ENCODE peak calls at places on chromosomes 2 and 18, in nine cellular contexts. One of them, this sample, is unnamed.

GRCh38 chr2:3034856-3035255 is 342.8 kb downstream of the EIPR1 start:
- DNase-seq in naive thymus-derived CD4-positive, alpha-beta T cell: no peak
- DNase-seq in fibroblast of lung: no peak
- DNase-seq in mucosa of descending colon: no peak
- DNase-seq in HFFc6: no peak
- DNase-seq in GM12865: no peak
- DNase-seq in astrocyte: no peak
- DNase-seq in activated T-cell treated with anti-CD3 and anti-CD28 coated beads, Interleukin-2, amount 50 U/mL, for 1 hour: no peak
- DNase-seq in Kasumi-1: no peak
- DNase-seq in this sample: no peak

GRCh38 chr2:7014201-7014640 is 97.0 kb downstream of the RNF144A start:
- DNase-seq in naive thymus-derived CD4-positive, alpha-beta T cell: peak; percentile 37
- DNase-seq in fibroblast of lung: no peak
- DNase-seq in mucosa of descending colon: peak; percentile 41
- DNase-seq in HFFc6: no peak
- DNase-seq in GM12865: peak; percentile 25
- DNase-seq in astrocyte: peak; percentile 75
- DNase-seq in activated T-cell treated with anti-CD3 and anti-CD28 coated beads, Interleukin-2, amount 50 U/mL, for 1 hour: no peak
- DNase-seq in Kasumi-1: peak; percentile 43
- DNase-seq in this sample: peak; percentile 23

GRCh38 chr18:64240301-64240700 is 91.4 kb upstream of the LINC00305 start:
- DNase-seq in naive thymus-derived CD4-positive, alpha-beta T cell: no peak
- DNase-seq in fibroblast of lung: no peak
- DNase-seq in mucosa of descending colon: no peak
- DNase-seq in HFFc6: no peak
- DNase-seq in GM12865: no peak
- DNase-seq in astrocyte: no peak
- DNase-seq in activated T-cell treated with anti-CD3 and anti-CD28 coated beads, Interleukin-2, amount 50 U/mL, for 1 hour: no peak
- DNase-seq in Kasumi-1: no peak
- DNase-seq in this sample: no peak

GRCh38 chr2:119387381-119388129 is 20.8 kb downstream of the DBI start:
- DNase-seq in naive thymus-derived CD4-positive, alpha-beta T cell: no peak
- DNase-seq in fibroblast of lung: peak; percentile 73
- DNase-seq in mucosa of descending colon: peak; percentile 57
- DNase-seq in HFFc6: peak; percentile 14
- DNase-seq in GM12865: peak; percentile 65
- DNase-seq in astrocyte: peak; percentile 75
- DNase-seq in activated T-cell treated with anti-CD3 and anti-CD28 coated beads, Interleukin-2, amount 50 U/mL, for 1 hour: no peak
- DNase-seq in Kasumi-1: peak; percentile 77
- DNase-seq in this sample: peak; percentile 74

GRCh38 chr2:105118960-105119359 is 81.1 kb downstream of the MRPS9 start:
- DNase-seq in naive thymus-derived CD4-positive, alpha-beta T cell: no peak
- DNase-seq in fibroblast of lung: no peak
- DNase-seq in mucosa of descending colon: no peak
- DNase-seq in HFFc6: no peak
- DNase-seq in GM12865: no peak
- DNase-seq in astrocyte: no peak
- DNase-seq in activated T-cell treated with anti-CD3 and anti-CD28 coated beads, Interleukin-2, amount 50 U/mL, for 1 hour: no peak
- DNase-seq in Kasumi-1: no peak
- DNase-seq in this sample: no peak

GRCh38 chr18:3429121-3429520 is 20.9 kb upstream of the TGIF1 start:
- DNase-seq in naive thymus-derived CD4-positive, alpha-beta T cell: no peak
- DNase-seq in fibroblast of lung: no peak
- DNase-seq in mucosa of descending colon: no peak
- DNase-seq in HFFc6: no peak
- DNase-seq in GM12865: no peak
- DNase-seq in astrocyte: no peak
- DNase-seq in activated T-cell treated with anti-CD3 and anti-CD28 coated beads, Interleukin-2, amount 50 U/mL, for 1 hour: no peak
- DNase-seq in Kasumi-1: no peak
- DNase-seq in this sample: no peak

GRCh38 chr2:205852457-205852856 is 170.2 kb downstream of the NRP2 start:
- DNase-seq in naive thymus-derived CD4-positive, alpha-beta T cell: no peak
- DNase-seq in fibroblast of lung: peak; percentile 36
- DNase-seq in mucosa of descending colon: no peak
- DNase-seq in HFFc6: no peak
- DNase-seq in GM12865: no peak
- DNase-seq in astrocyte: no peak
- DNase-seq in activated T-cell treated with anti-CD3 and anti-CD28 coated beads, Interleukin-2, amount 50 U/mL, for 1 hour: no peak
- DNase-seq in Kasumi-1: no peak
- DNase-seq in this sample: no peak

GRCh38 chr2:230701308-230701707 is 11.3 kb upstream of the CAB39 start:
- DNase-seq in naive thymus-derived CD4-positive, alpha-beta T cell: no peak
- DNase-seq in fibroblast of lung: no peak
- DNase-seq in mucosa of descending colon: no peak
- DNase-seq in HFFc6: no peak
- DNase-seq in GM12865: no peak
- DNase-seq in astrocyte: no peak
- DNase-seq in activated T-cell treated with anti-CD3 and anti-CD28 coated beads, Interleukin-2, amount 50 U/mL, for 1 hour: no peak
- DNase-seq in Kasumi-1: no peak
- DNase-seq in this sample: no peak

GRCh38 chr2:12935226-12935625 is 218.5 kb downstream of the TRIB2 start:
- DNase-seq in naive thymus-derived CD4-positive, alpha-beta T cell: no peak
- DNase-seq in fibroblast of lung: no peak
- DNase-seq in mucosa of descending colon: no peak
- DNase-seq in HFFc6: no peak
- DNase-seq in GM12865: no peak
- DNase-seq in astrocyte: no peak
- DNase-seq in activated T-cell treated with anti-CD3 and anti-CD28 coated beads, Interleukin-2, amount 50 U/mL, for 1 hour: no peak
- DNase-seq in Kasumi-1: no peak
- DNase-seq in this sample: no peak

GRCh38 chr2:220279372-220279771 is 651.9 kb downstream of the SLC4A3 start:
- DNase-seq in naive thymus-derived CD4-positive, alpha-beta T cell: no peak
- DNase-seq in fibroblast of lung: peak; percentile 77
- DNase-seq in mucosa of descending colon: no peak
- DNase-seq in HFFc6: peak; percentile 95
- DNase-seq in GM12865: no peak
- DNase-seq in astrocyte: peak; percentile 95
- DNase-seq in activated T-cell treated with anti-CD3 and anti-CD28 coated beads, Interleukin-2, amount 50 U/mL, for 1 hour: no peak
- DNase-seq in Kasumi-1: no peak
- DNase-seq in this sample: peak; percentile 81

GRCh38 chr2:66803651-66804050 is 368.7 kb downstream of the MEIS1 start:
- DNase-seq in naive thymus-derived CD4-positive, alpha-beta T cell: no peak
- DNase-seq in fibroblast of lung: peak; percentile 75
- DNase-seq in mucosa of descending colon: no peak
- DNase-seq in HFFc6: peak; percentile 4
- DNase-seq in GM12865: no peak
- DNase-seq in astrocyte: peak; percentile 90
- DNase-seq in activated T-cell treated with anti-CD3 and anti-CD28 coated beads, Interleukin-2, amount 50 U/mL, for 1 hour: no peak
- DNase-seq in Kasumi-1: no peak
- DNase-seq in this sample: no peak

GRCh38 chr2:207624170-207625013 is 802 bp downstream of the METTL21A start:
- DNase-seq in naive thymus-derived CD4-positive, alpha-beta T cell: peak; percentile 72
- DNase-seq in fibroblast of lung: peak; percentile 73
- DNase-seq in mucosa of descending colon: peak; percentile 82
- DNase-seq in HFFc6: peak; percentile 59
- DNase-seq in GM12865: peak; percentile 87
- DNase-seq in astrocyte: peak; percentile 61
- DNase-seq in activated T-cell treated with anti-CD3 and anti-CD28 coated beads, Interleukin-2, amount 50 U/mL, for 1 hour: peak; percentile 25
- DNase-seq in Kasumi-1: peak; percentile 49
- DNase-seq in this sample: peak; percentile 67

GRCh38 chr2:10647886-10648605 is 41.7 kb downstream of the NOL10 start:
- DNase-seq in naive thymus-derived CD4-positive, alpha-beta T cell: no peak
- DNase-seq in fibroblast of lung: no peak
- DNase-seq in mucosa of descending colon: no peak
- DNase-seq in HFFc6: no peak
- DNase-seq in GM12865: no peak
- DNase-seq in astrocyte: peak; percentile 72
- DNase-seq in activated T-cell treated with anti-CD3 and anti-CD28 coated beads, Interleukin-2, amount 50 U/mL, for 1 hour: no peak
- DNase-seq in Kasumi-1: no peak
- DNase-seq in this sample: no peak